ENCODE peak calls at places on chromosome 20, in nine cellular contexts. S is NCI-H510A treated with DMSO at 0.1 percent for 48 hours, H is cerebellar cortex, V is endothelial cell, I is posterior vena cava, Q is mesenteric fat pad, F is lower leg skin, J is anterior cingulate cortex, A is cardiac fibroblast. G is an unnamed sample.

GRCh38 chr20:24027229-24027628 is 38.6 kb upstream of the GGTLC1 start:
- DNase-seq in S (no peak), H (no peak), V (no peak), I (peak), Q (peak), F (peak), J (no peak), A (peak), G (no peak)

GRCh38 chr20:63895886-63896135 is 885 bp downstream of the DNAJC5 start:
- DNase-seq in S (peak), H (no peak), V (no peak), I (no peak), Q (no peak), F (no peak), J (no peak), A (peak), G (no peak)

GRCh38 chr20:40897177-40897700 is 131.4 kb upstream of the TOP1 start:
- DNase-seq in S (no peak), H (no peak), V (no peak), I (no peak), Q (no peak), F (peak), J (no peak), A (peak), G (no peak)

GRCh38 chr20:4813076-4813838 is 91.5 kb downstream of the PRND start:
- DNase-seq in S (no peak), H (no peak), V (no peak), I (peak), Q (peak), F (no peak), J (no peak), A (no peak), G (no peak)

GRCh38 chr20:47568019-47568418 is 66.3 kb downstream of the NCOA3 start:
- DNase-seq in S (peak), H (no peak), V (no peak), I (no peak), Q (no peak), F (peak), J (no peak), A (peak), G (peak)

GRCh38 chr20:63536997-63537524 is at the start of gene PTK6:
- DNase-seq in S (no peak), H (no peak), V (no peak), I (peak), Q (no peak), F (peak), J (no peak), A (no peak), G (no peak)

GRCh38 chr20:62426678-62427077 is 661 bp downstream of the RBBP8NL start:
- DNase-seq in S (peak), H (no peak), V (no peak), I (no peak), Q (no peak), F (no peak), J (no peak), A (no peak), G (no peak)

GRCh38 chr20:42370086-42370485 is 751.9 kb upstream of the CHD6 start:
- DNase-seq in S (no peak), H (no peak), V (no peak), I (no peak), Q (no peak), F (no peak), J (no peak), A (no peak), G (no peak)

GRCh38 chr20:36854343-36855240 is 21.3 kb upstream of the TLDC2 start:
- DNase-seq in S (no peak), H (no peak), V (no peak), I (no peak), Q (no peak), F (peak), J (no peak), A (no peak), G (no peak)

GRCh38 chr20:58310291-58310782 is 822 bp downstream of the RAB22A start:
- DNase-seq in S (no peak), H (peak), V (no peak), I (no peak), Q (no peak), F (no peak), J (no peak), A (peak), G (no peak)

G was measured in HS-27A.